ENCODE peak calls at places on chromosome 21, in eight cellular contexts. One of them, this sample, is unnamed.

GRCh38 chr21:29892379-29892778 is 47.4 kb downstream of the GRIK1 start:
- DNase-seq in activated CD4-positive, alpha-beta memory T cell treated with anti-CD3 and anti-CD28 coated beads for 36 hours: no peak
- DNase-seq in neural progenitor cell: no peak
- DNase-seq in spleen: no peak
- DNase-seq in stimulated activated CD8-positive, alpha-beta memory T cell treated with anti-CD3 and anti-CD28 coated beads, Interleukin-15, amount 100 ng/mL, for 1 hour: no peak
- DNase-seq in activated CD4-positive, CD25-positive, alpha-beta regulatory T cell treated with anti-CD3 and anti-CD28 coated beads, Interleukin-2, amount 50 U/mL, for 72 hours: no peak
- DNase-seq in GM06990: no peak
- DNase-seq in GM20000: no peak
- DNase-seq in this sample: no peak

GRCh38 chr21:35940074-35940927 is 120.0 kb downstream of the SETD4 start:
- DNase-seq in GM20000: peak; percentile 50
- DNase-seq in activated CD4-positive, alpha-beta memory T cell treated with anti-CD3 and anti-CD28 coated beads for 36 hours: no peak
- DNase-seq in GM06990: no peak
- DNase-seq in spleen: no peak
- DNase-seq in activated CD4-positive, CD25-positive, alpha-beta regulatory T cell treated with anti-CD3 and anti-CD28 coated beads, Interleukin-2, amount 50 U/mL, for 72 hours: no peak
- DNase-seq in stimulated activated CD8-positive, alpha-beta memory T cell treated with anti-CD3 and anti-CD28 coated beads, Interleukin-15, amount 100 ng/mL, for 1 hour: no peak
- DNase-seq in neural progenitor cell: peak; percentile 86
- DNase-seq in this sample: peak; percentile 78

GRCh38 chr21:32046191-32046590 is 173.4 kb downstream of the HUNK start:
- DNase-seq in stimulated activated CD8-positive, alpha-beta memory T cell treated with anti-CD3 and anti-CD28 coated beads, Interleukin-15, amount 100 ng/mL, for 1 hour: no peak
- DNase-seq in neural progenitor cell: no peak
- DNase-seq in activated CD4-positive, CD25-positive, alpha-beta regulatory T cell treated with anti-CD3 and anti-CD28 coated beads, Interleukin-2, amount 50 U/mL, for 72 hours: no peak
- DNase-seq in GM06990: no peak
- DNase-seq in activated CD4-positive, alpha-beta memory T cell treated with anti-CD3 and anti-CD28 coated beads for 36 hours: no peak
- DNase-seq in spleen: no peak
- DNase-seq in GM20000: no peak
- DNase-seq in this sample: no peak

GRCh38 chr21:44527156-44527982 is 12.6 kb downstream of the KRTAP10-1 start:
- DNase-seq in activated CD4-positive, alpha-beta memory T cell treated with anti-CD3 and anti-CD28 coated beads for 36 hours: no peak
- DNase-seq in spleen: no peak
- DNase-seq in GM06990: no peak
- DNase-seq in activated CD4-positive, CD25-positive, alpha-beta regulatory T cell treated with anti-CD3 and anti-CD28 coated beads, Interleukin-2, amount 50 U/mL, for 72 hours: no peak
- DNase-seq in stimulated activated CD8-positive, alpha-beta memory T cell treated with anti-CD3 and anti-CD28 coated beads, Interleukin-15, amount 100 ng/mL, for 1 hour: no peak
- DNase-seq in GM20000: no peak
- DNase-seq in neural progenitor cell: no peak
- DNase-seq in this sample: no peak

GRCh38 chr21:36501589-36501892 is 21.6 kb upstream of the CLDN14 start:
- DNase-seq in GM20000: no peak
- DNase-seq in spleen: no peak
- DNase-seq in activated CD4-positive, alpha-beta memory T cell treated with anti-CD3 and anti-CD28 coated beads for 36 hours: no peak
- DNase-seq in GM06990: no peak
- DNase-seq in activated CD4-positive, CD25-positive, alpha-beta regulatory T cell treated with anti-CD3 and anti-CD28 coated beads, Interleukin-2, amount 50 U/mL, for 72 hours: no peak
- DNase-seq in neural progenitor cell: no peak
- DNase-seq in stimulated activated CD8-positive, alpha-beta memory T cell treated with anti-CD3 and anti-CD28 coated beads, Interleukin-15, amount 100 ng/mL, for 1 hour: no peak
- DNase-seq in this sample: no peak

GRCh38 chr21:37984416-37984815 is 68.2 kb upstream of the KCNJ6 start:
- DNase-seq in neural progenitor cell: no peak
- DNase-seq in GM06990: no peak
- DNase-seq in GM20000: no peak
- DNase-seq in spleen: no peak
- DNase-seq in stimulated activated CD8-positive, alpha-beta memory T cell treated with anti-CD3 and anti-CD28 coated beads, Interleukin-15, amount 100 ng/mL, for 1 hour: no peak
- DNase-seq in activated CD4-positive, CD25-positive, alpha-beta regulatory T cell treated with anti-CD3 and anti-CD28 coated beads, Interleukin-2, amount 50 U/mL, for 72 hours: no peak
- DNase-seq in activated CD4-positive, alpha-beta memory T cell treated with anti-CD3 and anti-CD28 coated beads for 36 hours: no peak
- DNase-seq in this sample: no peak

GRCh38 chr21:39556176-39556575 is 56.6 kb upstream of the B3GALT5 start:
- DNase-seq in stimulated activated CD8-positive, alpha-beta memory T cell treated with anti-CD3 and anti-CD28 coated beads, Interleukin-15, amount 100 ng/mL, for 1 hour: no peak
- DNase-seq in GM20000: no peak
- DNase-seq in spleen: no peak
- DNase-seq in activated CD4-positive, alpha-beta memory T cell treated with anti-CD3 and anti-CD28 coated beads for 36 hours: no peak
- DNase-seq in GM06990: no peak
- DNase-seq in activated CD4-positive, CD25-positive, alpha-beta regulatory T cell treated with anti-CD3 and anti-CD28 coated beads, Interleukin-2, amount 50 U/mL, for 72 hours: no peak
- DNase-seq in neural progenitor cell: peak; percentile 91
- DNase-seq in this sample: no peak

GRCh38 chr21:14273736-14274538 is 58.0 kb downstream of the RBM11 start:
- DNase-seq in neural progenitor cell: peak; percentile 17
- DNase-seq in spleen: peak; percentile 82
- DNase-seq in stimulated activated CD8-positive, alpha-beta memory T cell treated with anti-CD3 and anti-CD28 coated beads, Interleukin-15, amount 100 ng/mL, for 1 hour: no peak
- DNase-seq in GM06990: no peak
- DNase-seq in activated CD4-positive, CD25-positive, alpha-beta regulatory T cell treated with anti-CD3 and anti-CD28 coated beads, Interleukin-2, amount 50 U/mL, for 72 hours: no peak
- DNase-seq in GM20000: no peak
- DNase-seq in activated CD4-positive, alpha-beta memory T cell treated with anti-CD3 and anti-CD28 coated beads for 36 hours: no peak
- DNase-seq in this sample: no peak

GRCh38 chr21:46063227-46063626 is 34.7 kb upstream of the COL6A2 start:
- DNase-seq in spleen: no peak
- DNase-seq in GM20000: no peak
- DNase-seq in activated CD4-positive, alpha-beta memory T cell treated with anti-CD3 and anti-CD28 coated beads for 36 hours: peak; percentile 2
- DNase-seq in neural progenitor cell: no peak
- DNase-seq in activated CD4-positive, CD25-positive, alpha-beta regulatory T cell treated with anti-CD3 and anti-CD28 coated beads, Interleukin-2, amount 50 U/mL, for 72 hours: no peak
- DNase-seq in GM06990: no peak
- DNase-seq in stimulated activated CD8-positive, alpha-beta memory T cell treated with anti-CD3 and anti-CD28 coated beads, Interleukin-15, amount 100 ng/mL, for 1 hour: no peak
- DNase-seq in this sample: no peak